ENCODE peak calls at places on chromosomes 3 and 15, in six cellular contexts. M is K562, W is esophagus squamous epithelium, Q is WTC11, H is GM03348, R is kidney tubule cell. O is an unnamed sample.

GRCh38 chr3:122942241-122942640 is 85.3 kb downstream of the SEMA5B start:
- DNase-seq in R (no peak), H (no peak), Q (no peak), M (no peak), W (no peak), O (no peak)

GRCh38 chr15:26772588-26773484 is at the start of gene GABRB3:
- DNase-seq in M (no peak), Q (peak), R (peak), H (peak), W (no peak), O (no peak)

GRCh38 chr3:106589306-106589942 is 720.6 kb upstream of the CBLB start:
- DNase-seq in R (no peak), M (no peak), W (no peak), Q (no peak), H (no peak), O (no peak)

GRCh38 chr3:89212614-89213013 is 105.2 kb downstream of the EPHA3 start:
- DNase-seq in R (no peak), H (no peak), W (no peak), M (no peak), Q (no peak), O (no peak)

GRCh38 chr15:51380999-51381806 is 39.7 kb downstream of the GLDN start:
- DNase-seq in R (peak), W (no peak), M (peak), Q (peak), H (peak), O (peak)

GRCh38 chr15:75776075-75776443 is 63.4 kb upstream of the CSPG4 start:
- DNase-seq in R (peak), M (peak), W (no peak), Q (peak), H (peak), O (no peak)

GRCh38 chr3:124552224-124552623 is 178.0 kb upstream of the UMPS start:
- DNase-seq in H (no peak), M (no peak), Q (no peak), W (no peak), R (peak), O (no peak)

GRCh38 chr3:45472795-45473194 is 84.4 kb downstream of the LARS2 start:
- DNase-seq in R (no peak), H (no peak), Q (no peak), M (no peak), W (no peak), O (no peak)

GRCh38 chr3:135349254-135349948 is 554.3 kb downstream of the EPHB1 start:
- DNase-seq in R (no peak), M (no peak), H (no peak), W (no peak), Q (no peak), O (no peak)

GRCh38 chr15:73231661-73232443 is 136.9 kb downstream of the HCN4 start:
- DNase-seq in R (no peak), M (no peak), W (no peak), Q (no peak), H (peak), O (no peak)

GRCh38 chr3:76352848-76353130 is 567.4 kb upstream of the ZNF717 start:
- DNase-seq in Q (no peak), M (no peak), W (no peak), H (no peak), R (no peak), O (no peak)

GRCh38 chr3:182909318-182910040 is 70.9 kb downstream of the DCUN1D1 start:
- DNase-seq in W (no peak), Q (no peak), H (peak), R (peak), M (peak), O (no peak)

GRCh38 chr15:90090226-90090848 is 11.9 kb downstream of the IDH2 start:
- DNase-seq in R (no peak), W (no peak), M (no peak), Q (no peak), H (no peak), O (no peak)

GRCh38 chr3:126423191-126424038 is 28.7 kb downstream of the CFAP100 start:
- DNase-seq in W (no peak), Q (no peak), M (no peak), H (no peak), R (no peak), O (no peak)

GRCh38 chr3:78879516-78879860 is 888.3 kb downstream of the ROBO1 start:
- DNase-seq in H (no peak), Q (no peak), M (no peak), W (no peak), R (no peak), O (no peak)

GRCh38 chr15:65919353-65919752 is 50.1 kb downstream of the RAB11A start:
- DNase-seq in H (no peak), M (no peak), R (no peak), Q (no peak), W (no peak), O (no peak)

GRCh38 chr3:123084738-123085237 is 18.0 kb downstream of the PDIA5 start:
- DNase-seq in R (peak), H (no peak), W (no peak), M (no peak), Q (no peak), O (no peak)

GRCh38 chr3:70989174-70989573 is 594.4 kb downstream of the FOXP1 start:
- DNase-seq in Q (no peak), R (peak), W (no peak), H (peak), M (no peak), O (no peak)

GRCh38 chr3:115272036-115272824 is 125.1 kb upstream of the ZBTB20 start:
- DNase-seq in H (no peak), W (no peak), R (peak), M (no peak), Q (no peak), O (no peak)

GRCh38 chr3:194346621-194347020 is 4.5 kb downstream of the CPN2 start:
- DNase-seq in H (peak), R (peak), Q (no peak), W (no peak), M (no peak), O (no peak)

GRCh38 chr15:82122754-82123400 is 77.1 kb upstream of the MEX3B start:
- DNase-seq in Q (no peak), R (peak), W (no peak), M (no peak), H (peak), O (no peak)

GRCh38 chr15:68773036-68773435 is 47.7 kb downstream of the ANP32A start:
- DNase-seq in R (no peak), Q (no peak), M (no peak), H (no peak), W (no peak), O (no peak)

GRCh38 chr3:94423566-94423965 is 360.7 kb downstream of the NSUN3 start:
- DNase-seq in Q (no peak), W (no peak), M (no peak), R (no peak), H (no peak), O (no peak)

GRCh38 chr15:67917037-67917436 is 77.2 kb upstream of the RNU6-1 start:
- DNase-seq in Q (no peak), H (no peak), M (no peak), W (no peak), R (no peak), O (peak)

GRCh38 chr3:73270839-73271483 is 209.5 kb downstream of the EBLN2 start:
- DNase-seq in H (peak), Q (no peak), W (no peak), R (no peak), M (no peak), O (no peak)

GRCh38 chr15:98134875-98135274 is 174.4 kb downstream of the ARRDC4 start:
- DNase-seq in W (no peak), Q (no peak), M (no peak), H (no peak), R (no peak), O (no peak)

GRCh38 chr3:190288836-190289235 is 33.4 kb downstream of the CLDN1 start:
- DNase-seq in Q (no peak), M (no peak), W (no peak), R (no peak), H (no peak), O (no peak)

GRCh38 chr3:13711911-13712650 is 163.2 kb downstream of the FBLN2 start:
- DNase-seq in H (no peak), Q (peak), R (no peak), W (no peak), M (no peak), O (no peak)

GRCh38 chr15:92606126-92606835 is 49.3 kb downstream of the FAM174B start:
- DNase-seq in Q (no peak), H (no peak), R (no peak), M (no peak), W (no peak), O (no peak)

GRCh38 chr3:41001556-41001955 is 197.7 kb upstream of the CTNNB1 start:
- DNase-seq in H (no peak), W (no peak), M (no peak), Q (no peak), R (no peak), O (no peak)

GRCh38 chr3:71323558-71323957 is 260.0 kb downstream of the FOXP1 start:
- DNase-seq in R (no peak), Q (no peak), H (no peak), M (no peak), W (no peak), O (no peak)

GRCh38 chr3:37974121-37974927 is 16.3 kb upstream of the VILL start:
- DNase-seq in M (peak), R (peak), H (peak), Q (peak), W (no peak), O (no peak)

GRCh38 chr15:58761010-58761388 is 10.1 kb upstream of the MINDY2 start:
- DNase-seq in W (no peak), M (no peak), Q (no peak), R (no peak), H (no peak), O (no peak)

GRCh38 chr3:45105855-45106655 is 40.1 kb downstream of the CDCP1 start:
- DNase-seq in W (no peak), H (peak), M (peak), Q (no peak), R (peak), O (no peak)

GRCh38 chr15:78457101-78457500 is 19.1 kb downstream of the IREB2 start:
- DNase-seq in W (no peak), M (no peak), Q (no peak), H (peak), R (peak), O (no peak)

GRCh38 chr15:69074843-69075224 is 60.3 kb downstream of the NOX5 start:
- DNase-seq in H (no peak), W (no peak), M (no peak), Q (no peak), R (peak), O (no peak)

GRCh38 chr3:123678108-123678511 is 93.3 kb upstream of the HACD2 start:
- DNase-seq in W (no peak), H (peak), Q (no peak), M (no peak), R (peak), O (no peak)